ENCODE peak calls at places on chromosome 2, in six cellular contexts. One of them, this sample, is unnamed.

GRCh38 chr2:221429741-221430491 is 142.2 kb downstream of the EPHA4 start:
- DNase-seq in AG04450: no peak
- DNase-seq in fibroblast of lung: no peak
- DNase-seq in fibroblast of the aortic adventitia: peak
- DNase-seq in BJ: no peak
- DNase-seq in stomach: peak
- DNase-seq in this sample: no peak

GRCh38 chr2:135745545-135745944 is 3.9 kb downstream of the UBXN4 start:
- DNase-seq in fibroblast of lung: peak
- DNase-seq in stomach: no peak
- DNase-seq in AG04450: peak
- DNase-seq in BJ: peak
- DNase-seq in fibroblast of the aortic adventitia: peak
- DNase-seq in this sample: no peak

GRCh38 chr2:172181840-172182239 is 79.1 kb upstream of the DLX2 start:
- DNase-seq in AG04450: no peak
- DNase-seq in fibroblast of the aortic adventitia: no peak
- DNase-seq in stomach: no peak
- DNase-seq in fibroblast of lung: no peak
- DNase-seq in BJ: no peak
- DNase-seq in this sample: no peak

GRCh38 chr2:112879491-112880041 is 31.4 kb upstream of the IL37 start:
- DNase-seq in fibroblast of the aortic adventitia: no peak
- DNase-seq in AG04450: no peak
- DNase-seq in fibroblast of lung: no peak
- DNase-seq in BJ: no peak
- DNase-seq in stomach: no peak
- DNase-seq in this sample: no peak

GRCh38 chr2:159615936-159616733 is at the start of gene BAZ2B:
- DNase-seq in fibroblast of the aortic adventitia: peak
- DNase-seq in fibroblast of lung: peak
- DNase-seq in AG04450: peak
- DNase-seq in BJ: no peak
- DNase-seq in stomach: peak
- DNase-seq in this sample: no peak

GRCh38 chr2:36797324-36798070 is 101.0 kb downstream of the VIT start:
- DNase-seq in fibroblast of lung: no peak
- DNase-seq in AG04450: no peak
- DNase-seq in stomach: no peak
- DNase-seq in BJ: no peak
- DNase-seq in fibroblast of the aortic adventitia: no peak
- DNase-seq in this sample: no peak

GRCh38 chr2:236051351-236051750 is 116.8 kb downstream of the GBX2 start:
- DNase-seq in AG04450: no peak
- DNase-seq in fibroblast of lung: no peak
- DNase-seq in BJ: no peak
- DNase-seq in stomach: no peak
- DNase-seq in fibroblast of the aortic adventitia: no peak
- DNase-seq in this sample: no peak

GRCh38 chr2:206218792-206219509 is 55.5 kb upstream of the ZDBF2 start:
- DNase-seq in fibroblast of lung: no peak
- DNase-seq in stomach: no peak
- DNase-seq in BJ: no peak
- DNase-seq in AG04450: no peak
- DNase-seq in fibroblast of the aortic adventitia: no peak
- DNase-seq in this sample: no peak

GRCh38 chr2:138708682-138709241 is 71.4 kb downstream of the NXPH2 start:
- DNase-seq in BJ: no peak
- DNase-seq in fibroblast of lung: peak
- DNase-seq in fibroblast of the aortic adventitia: peak
- DNase-seq in stomach: no peak
- DNase-seq in AG04450: no peak
- DNase-seq in this sample: no peak

GRCh38 chr2:151959203-151959602 is 131.0 kb upstream of the ARL5A start:
- DNase-seq in AG04450: no peak
- DNase-seq in stomach: no peak
- DNase-seq in fibroblast of lung: no peak
- DNase-seq in BJ: no peak
- DNase-seq in fibroblast of the aortic adventitia: no peak
- DNase-seq in this sample: no peak

DNA sequence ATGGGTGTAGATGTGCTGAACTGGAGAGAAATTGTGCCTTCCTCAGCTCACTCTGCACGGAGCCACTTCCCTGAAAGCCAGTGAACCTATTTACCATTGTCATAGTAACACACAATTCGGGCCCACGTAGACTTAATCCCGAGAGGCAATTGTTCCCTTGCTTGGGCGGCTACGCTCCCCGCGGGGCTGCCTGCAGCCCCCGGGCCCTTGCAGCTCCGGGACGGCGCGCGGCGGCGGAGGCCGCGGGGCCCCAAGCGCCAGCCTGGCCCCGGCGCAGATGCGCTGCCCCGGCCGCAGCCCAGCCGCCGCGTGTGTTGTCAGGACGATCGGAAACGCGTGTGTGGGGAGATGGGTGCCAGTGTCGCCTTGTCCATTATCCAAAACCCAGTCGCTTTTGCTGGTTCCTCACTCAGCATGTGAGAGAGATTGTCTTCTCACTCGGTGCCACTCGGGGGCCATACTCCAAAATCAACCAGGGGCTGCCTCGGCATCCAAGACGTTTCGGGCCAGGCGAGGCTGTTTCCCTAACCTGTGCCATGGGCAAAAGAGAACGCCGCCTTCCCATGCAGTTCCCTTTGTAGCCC is 17.9 kb upstream of the LRRTM1 start:
- DNase-seq in BJ: no peak
- DNase-seq in stomach: no peak
- DNase-seq in AG04450: no peak
- DNase-seq in fibroblast of the aortic adventitia: no peak
- DNase-seq in fibroblast of lung: no peak
- DNase-seq in this sample: no peak
- H3K4me3 ChIP-seq in BJ: no peak
- H3K4me3 ChIP-seq in stomach: no peak
- H3K4me3 ChIP-seq in AG04450: no peak
- H3K4me3 ChIP-seq in fibroblast of the aortic adventitia: no peak
- H3K4me3 ChIP-seq in fibroblast of lung: no peak
- H3K4me3 ChIP-seq in this sample: no peak

DNA sequence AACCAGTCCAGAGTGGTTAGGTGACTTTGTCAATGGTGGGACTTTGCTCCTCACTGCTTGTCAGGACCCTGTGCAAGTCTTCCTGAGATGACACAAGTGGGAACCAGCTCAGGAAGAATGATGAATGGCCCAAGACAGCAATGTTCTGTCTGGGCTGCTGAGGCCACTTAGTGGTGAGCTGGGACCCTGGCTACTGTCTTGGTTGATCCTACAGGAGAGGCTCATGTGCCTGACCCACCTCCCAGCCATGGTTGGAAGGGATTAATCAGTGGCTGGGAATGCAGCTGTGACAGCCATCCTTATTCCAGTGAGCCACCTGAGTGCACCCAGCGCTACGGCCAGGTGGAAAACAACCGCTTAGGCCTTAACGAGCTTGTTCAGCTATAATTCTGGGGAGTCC is 17.0 kb downstream of the LGALSL start:
- DNase-seq in BJ: no peak
- DNase-seq in fibroblast of lung: no peak
- DNase-seq in fibroblast of the aortic adventitia: no peak
- DNase-seq in stomach: no peak
- DNase-seq in AG04450: no peak
- DNase-seq in this sample: no peak
- TF ChIP-seq CTCF in BJ: no peak
- TF ChIP-seq CTCF in fibroblast of lung: no peak
- TF ChIP-seq CTCF in fibroblast of the aortic adventitia: no peak
- TF ChIP-seq CTCF in stomach: no peak
- TF ChIP-seq CTCF in AG04450: no peak
- TF ChIP-seq CTCF in this sample: no peak

DNA sequence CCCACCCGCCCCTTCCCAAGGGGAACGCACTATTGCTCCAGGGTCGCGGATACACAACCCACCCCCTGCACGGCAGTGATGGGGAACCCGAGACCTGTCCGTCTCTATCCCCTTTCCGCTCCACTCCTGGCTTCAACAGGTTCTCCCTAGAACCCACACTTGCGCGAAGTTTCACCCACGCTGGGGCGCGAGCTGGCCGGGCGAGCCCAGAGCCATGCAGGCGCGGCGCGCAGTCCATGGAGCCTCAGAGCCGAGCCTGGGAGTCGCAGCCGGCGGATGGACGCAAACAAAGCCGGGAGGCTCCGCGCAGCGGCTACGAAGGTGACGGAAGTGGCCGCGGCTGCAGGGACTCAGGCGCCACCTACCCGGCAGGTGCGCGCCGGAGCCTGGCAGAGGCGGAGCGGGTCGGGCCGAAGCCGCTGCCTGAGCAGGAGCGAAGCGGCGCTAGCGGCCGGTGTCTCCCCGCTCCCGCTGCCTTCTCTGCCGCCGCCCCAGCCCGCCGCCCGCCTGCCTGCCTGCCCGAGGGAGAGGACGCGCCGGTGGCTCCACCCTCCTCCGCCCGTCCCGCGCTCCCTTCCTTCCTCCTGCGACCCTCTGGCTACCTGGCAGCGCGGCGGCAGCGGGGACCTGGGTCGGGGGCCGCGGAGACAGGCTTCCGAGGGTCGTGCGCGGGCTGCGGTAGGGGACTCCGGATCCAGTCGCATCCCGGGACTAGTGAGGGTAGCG is 14.0 kb downstream of the ALPG start:
- DNase-seq in AG04450: no peak
- DNase-seq in stomach: peak
- DNase-seq in fibroblast of the aortic adventitia: no peak
- DNase-seq in BJ: no peak
- DNase-seq in fibroblast of lung: no peak
- DNase-seq in this sample: no peak
- H3K4me3 ChIP-seq in AG04450: no peak
- H3K4me3 ChIP-seq in stomach: peak
- H3K4me3 ChIP-seq in fibroblast of the aortic adventitia: no peak
- H3K4me3 ChIP-seq in BJ: no peak
- H3K4me3 ChIP-seq in fibroblast of lung: no peak
- H3K4me3 ChIP-seq in this sample: no peak

GRCh38 chr2:148674063-148675020 is 29.8 kb downstream of the EPC2 start:
- DNase-seq in BJ: no peak
- DNase-seq in fibroblast of the aortic adventitia: no peak
- DNase-seq in fibroblast of lung: peak
- DNase-seq in stomach: no peak
- DNase-seq in AG04450: peak
- DNase-seq in this sample: no peak
- TF ChIP-seq CTCF in BJ: peak
- TF ChIP-seq CTCF in fibroblast of the aortic adventitia: peak
- TF ChIP-seq CTCF in fibroblast of lung: peak
- TF ChIP-seq CTCF in stomach: no peak
- TF ChIP-seq CTCF in AG04450: peak
- TF ChIP-seq CTCF in this sample: peak

GRCh38 chr2:120253021-120253882 is 600 bp downstream of the RALB start:
- DNase-seq in BJ: no peak
- DNase-seq in AG04450: peak
- DNase-seq in fibroblast of the aortic adventitia: peak
- DNase-seq in fibroblast of lung: peak
- DNase-seq in stomach: peak
- DNase-seq in this sample: no peak
- H3K4me3 ChIP-seq in BJ: peak
- H3K4me3 ChIP-seq in AG04450: peak
- H3K4me3 ChIP-seq in fibroblast of the aortic adventitia: peak
- H3K4me3 ChIP-seq in fibroblast of lung: peak
- H3K4me3 ChIP-seq in stomach: peak
- H3K4me3 ChIP-seq in this sample: peak

GRCh38 chr2:232994446-232994845 is 18.6 kb downstream of the NGEF start:
- DNase-seq in fibroblast of lung: no peak
- DNase-seq in BJ: no peak
- DNase-seq in AG04450: no peak
- DNase-seq in fibroblast of the aortic adventitia: no peak
- DNase-seq in stomach: no peak
- DNase-seq in this sample: no peak
- TF ChIP-seq CTCF in fibroblast of lung: no peak
- TF ChIP-seq CTCF in BJ: no peak
- TF ChIP-seq CTCF in AG04450: no peak
- TF ChIP-seq CTCF in fibroblast of the aortic adventitia: no peak
- TF ChIP-seq CTCF in stomach: no peak
- TF ChIP-seq CTCF in this sample: no peak

GRCh38 chr2:11998218-11998617 is 251.8 kb downstream of the LPIN1 start:
- DNase-seq in BJ: peak
- DNase-seq in AG04450: no peak
- DNase-seq in fibroblast of lung: no peak
- DNase-seq in stomach: no peak
- DNase-seq in fibroblast of the aortic adventitia: peak
- DNase-seq in this sample: no peak
- H3K4me3 ChIP-seq in BJ: no peak
- H3K4me3 ChIP-seq in AG04450: no peak
- H3K4me3 ChIP-seq in fibroblast of lung: no peak
- H3K4me3 ChIP-seq in stomach: no peak
- H3K4me3 ChIP-seq in fibroblast of the aortic adventitia: no peak
- H3K4me3 ChIP-seq in this sample: no peak

This sample was measured in HFF-Myc.